ENCODE peak calls at places on chromosomes 12 and 14, in four cellular contexts. S is left ventricle myocardium inferior, J is spleen, I is GM23338. O is an unnamed sample.

GRCh38 chr14:65788876-65789859 is 376.6 kb downstream of the FUT8 start:
- DNase-seq in S (no peak), J (no peak), I (no peak), O (no peak)

GRCh38 chr14:90715993-90716392 is 100.2 kb downstream of the TTC7B start:
- DNase-seq in S (no peak), J (no peak), I (no peak), O (no peak)

GRCh38 chr14:52355016-52355430 is 40.9 kb downstream of the PTGER2 start:
- DNase-seq in S (no peak), J (no peak), I (no peak), O (no peak)

GRCh38 chr14:65226824-65227604 is 124.7 kb upstream of the MAX start:
- DNase-seq in S (no peak), J (peak; percentile 43), I (no peak), O (no peak)

GRCh38 chr12:52270541-52271070 is 3.8 kb upstream of the KRT86 start:
- DNase-seq in S (no peak), J (peak; percentile 53), I (no peak), O (no peak)

GRCh38 chr12:54262403-54262925 is 17.5 kb downstream of the CBX5 start:
- DNase-seq in S (no peak), J (no peak), I (peak; percentile 26), O (no peak)

GRCh38 chr14:43647302-43647701 is 859.8 kb downstream of the FSCB start:
- DNase-seq in S (no peak), J (peak; percentile 34), I (peak; percentile 33), O (no peak)

GRCh38 chr14:90281261-90281660 is 24.9 kb downstream of the PSMC1 start:
- DNase-seq in S (no peak), J (no peak), I (no peak), O (no peak)

GRCh38 chr12:27319394-27319793 is 13.2 kb upstream of the BMAL2 start:
- DNase-seq in S (no peak), J (no peak), I (no peak), O (no peak)

GRCh38 chr14:23284654-23285529 is 1.0 kb downstream of the HOMEZ start:
- DNase-seq in S (no peak), J (no peak), I (no peak), O (no peak)

GRCh38 chr12:8081921-8082577 is at the start of gene NECAP1:
- DNase-seq in S (peak; percentile 95), J (peak; percentile 99), I (peak; percentile 99), O (peak; percentile 98)
- H3K4me1 ChIP-seq in S (peaks cover 44% of the 10 kb centered on the region), J (peaks cover 79% of the 10 kb centered on the region), I (peaks cover 13% of the 10 kb centered on the region), O (peaks cover 35% of the 10 kb centered on the region)

DNA sequence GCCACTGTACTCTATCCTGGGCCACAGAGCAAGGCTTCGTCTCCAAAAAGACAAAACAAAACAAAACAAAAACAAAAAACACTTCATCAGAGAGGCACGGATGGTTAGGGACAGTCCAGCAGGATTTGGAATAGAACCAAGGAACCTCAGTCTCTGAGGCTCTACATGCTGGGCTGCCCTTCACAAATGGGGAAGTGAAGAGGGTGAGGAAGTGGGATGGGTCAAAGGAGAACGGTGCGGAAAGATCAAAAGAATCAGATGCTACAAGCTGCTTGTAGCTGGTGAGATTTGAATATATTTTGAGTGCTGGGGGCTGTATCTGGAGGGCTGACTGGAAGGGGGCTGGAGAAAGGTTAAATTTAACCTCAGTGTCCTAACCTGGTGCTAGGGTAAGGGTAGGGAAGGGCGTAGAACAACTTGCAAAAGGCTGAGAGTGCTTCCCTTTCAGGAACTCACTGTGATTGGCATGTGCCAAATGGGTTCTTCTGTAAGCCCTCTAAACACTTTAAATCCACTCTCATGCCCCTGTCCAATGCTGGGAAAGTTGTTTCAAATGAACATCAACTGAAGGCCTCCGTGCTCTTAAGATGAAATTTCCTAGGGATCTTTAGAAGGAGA is 4.6 kb downstream of the FOXJ2 start:
- DNase-seq in S (no peak), J (no peak), I (no peak), O (no peak)
- H3K4me3 ChIP-seq in S (peak overlapping the region; percentile 97), J (peak overlapping the region; percentile 0), I (peak overlapping the region; percentile 54), O (no peak overlapping the region)

DNA sequence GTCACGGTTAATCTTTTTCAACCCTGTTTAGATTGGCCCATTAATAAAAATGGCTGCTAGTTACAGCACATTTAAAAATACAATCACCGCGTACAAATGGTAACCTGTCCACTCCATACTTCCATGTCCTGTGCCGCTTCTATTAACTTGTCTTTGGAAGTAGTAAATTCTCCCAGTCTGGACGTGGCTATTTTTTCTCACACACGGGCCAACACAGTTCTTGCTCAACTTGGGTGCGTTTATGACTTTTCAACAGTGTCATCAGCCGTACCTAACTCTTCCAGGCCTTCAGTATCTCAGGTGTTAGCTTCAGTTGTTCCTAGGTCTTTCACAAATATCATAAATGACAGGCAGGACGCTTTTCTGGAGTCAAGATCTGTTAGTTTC is 481 bp upstream of the PCNX1 start:
- DNase-seq in S (no peak), J (no peak), I (no peak), O (no peak)
- H3K4me1 ChIP-seq in S (peaks cover 65% of the 10 kb centered on the region), J (peaks cover 50% of the 10 kb centered on the region), I (peaks cover 26% of the 10 kb centered on the region), O (peaks cover 30% of the 10 kb centered on the region)

GRCh38 chr12:119012179-119012578 is 30.8 kb downstream of the SRRM4 start:
- DNase-seq in S (no peak), J (no peak), I (peak; percentile 62), O (no peak)

GRCh38 chr12:119006749-119007148 is 25.4 kb downstream of the SRRM4 start:
- DNase-seq in S (no peak), J (no peak), I (peak; percentile 41), O (no peak)

GRCh38 chr12:119005832-119006360 is 24.6 kb downstream of the SRRM4 start:
- DNase-seq in S (no peak), J (no peak), I (no peak), O (no peak)

GRCh38 chr12:119011231-119011630 is 29.9 kb downstream of the SRRM4 start:
- DNase-seq in S (no peak), J (no peak), I (no peak), O (no peak)

DNA sequence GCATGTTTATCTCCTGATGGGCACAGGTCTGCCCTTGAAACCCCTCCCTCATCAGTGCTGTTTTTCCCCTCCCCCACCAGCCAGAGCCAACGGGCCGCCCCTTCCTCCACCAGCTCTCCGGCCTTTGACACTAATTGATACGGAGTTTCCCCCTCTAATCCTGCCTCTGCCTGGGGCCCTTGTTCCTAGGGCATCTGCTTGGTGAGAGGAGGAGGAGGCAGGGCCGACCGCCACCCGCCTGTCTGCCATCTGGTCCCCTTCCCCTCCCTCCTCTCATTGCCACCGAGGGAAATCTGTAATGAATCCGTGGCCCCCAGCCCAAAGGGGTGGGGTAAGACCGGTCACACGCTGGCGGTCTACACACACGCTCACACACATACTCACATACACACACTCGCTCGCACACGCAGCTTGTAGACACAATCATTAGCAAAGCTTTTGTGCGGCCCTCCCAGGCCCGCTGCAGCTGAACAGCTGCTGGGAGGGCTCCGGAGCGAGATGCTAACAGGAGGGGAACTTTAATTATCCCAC is 27.4 kb downstream of the SRRM4 start:
- DNase-seq in S (no peak), J (no peak), I (peak; percentile 56), O (no peak)
- H3K4me3 ChIP-seq in S (no peak overlapping the region), J (no peak overlapping the region), I (peak overlapping the region; percentile 62), O (no peak overlapping the region)

GRCh38 chr12:114636723-114637480 is 47.1 kb downstream of the TBX3 start:
- DNase-seq in S (no peak), J (no peak), I (peak; percentile 72), O (no peak)

DNA sequence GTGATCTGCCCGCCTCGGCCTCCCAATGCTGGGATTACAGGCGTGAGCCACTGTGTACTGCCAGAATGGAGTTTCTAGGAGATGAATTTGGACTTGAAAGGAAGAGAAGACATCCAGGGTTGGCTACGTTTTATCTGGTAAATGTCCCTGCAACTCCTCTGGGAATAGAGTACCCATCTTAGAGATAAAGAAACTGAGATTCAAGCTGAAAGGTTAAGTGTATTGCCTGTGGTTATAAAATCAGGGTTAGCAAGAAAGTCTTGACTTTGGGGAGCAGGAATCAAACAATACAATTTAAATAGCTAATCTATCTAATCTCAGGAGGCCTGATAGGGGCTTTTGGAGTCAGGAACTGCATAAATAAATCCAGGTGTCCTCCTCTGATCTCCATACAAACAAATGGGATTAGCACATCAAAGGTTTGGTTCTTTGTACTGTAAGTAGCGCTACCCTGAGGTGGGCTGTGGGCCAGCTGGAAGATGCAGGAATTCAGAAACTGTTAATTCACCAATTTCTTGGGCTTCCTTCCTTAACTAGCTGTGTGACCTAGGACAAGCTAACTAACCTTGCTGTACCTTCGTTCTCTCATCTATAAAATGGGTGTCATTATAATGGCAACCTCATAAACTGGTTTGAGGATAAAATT is 45.1 kb downstream of the TBX3 start:
- DNase-seq in S (no peak), J (no peak), I (peak; percentile 94), O (no peak)
- H3K4me1 ChIP-seq in S (no peaks in the 10 kb centered on the region), J (no peaks in the 10 kb centered on the region), I (peaks cover 38% of the 10 kb centered on the region), O (no peaks in the 10 kb centered on the region)

DNA sequence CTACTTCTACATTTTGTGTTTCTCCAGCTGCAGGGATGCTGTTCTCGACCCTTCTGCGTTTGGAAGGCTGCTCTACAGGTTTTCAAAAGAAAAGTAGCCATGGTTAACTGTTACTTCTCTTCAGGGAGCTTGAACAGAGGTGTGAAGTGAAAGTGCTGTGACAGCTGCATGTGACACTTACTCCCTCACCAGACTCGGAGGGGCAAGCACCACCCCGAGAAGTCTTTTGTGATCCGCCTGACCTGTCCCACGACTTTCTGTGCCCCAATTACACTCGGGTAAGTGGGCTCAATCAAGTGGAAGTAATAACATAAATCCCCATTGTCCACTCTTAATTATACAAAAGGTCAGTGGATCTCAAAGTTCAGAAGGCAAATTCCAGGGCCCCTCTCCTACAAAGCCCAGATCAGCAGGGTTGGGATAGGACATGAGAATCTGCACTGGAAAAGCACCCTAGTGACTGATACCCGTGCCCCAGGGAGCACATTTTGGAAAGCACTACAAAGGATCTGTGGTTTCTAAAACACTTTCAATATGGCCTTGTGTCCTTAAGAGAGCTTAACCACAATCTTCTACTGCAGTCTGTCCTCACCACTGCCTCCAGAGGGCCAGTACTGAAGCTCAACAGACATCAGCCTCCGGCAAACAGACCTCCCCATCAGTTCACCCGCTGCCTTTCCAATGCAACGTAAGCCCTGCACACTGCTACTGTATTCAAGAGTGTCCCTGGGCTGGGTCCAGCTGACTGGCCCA is 11.6 kb downstream of the FICD start:
- DNase-seq in S (no peak), J (no peak), I (no peak), O (no peak)
- H3K4me3 ChIP-seq in S (no peak overlapping the region), J (no peak overlapping the region), I (no peak overlapping the region), O (no peak overlapping the region)

DNA sequence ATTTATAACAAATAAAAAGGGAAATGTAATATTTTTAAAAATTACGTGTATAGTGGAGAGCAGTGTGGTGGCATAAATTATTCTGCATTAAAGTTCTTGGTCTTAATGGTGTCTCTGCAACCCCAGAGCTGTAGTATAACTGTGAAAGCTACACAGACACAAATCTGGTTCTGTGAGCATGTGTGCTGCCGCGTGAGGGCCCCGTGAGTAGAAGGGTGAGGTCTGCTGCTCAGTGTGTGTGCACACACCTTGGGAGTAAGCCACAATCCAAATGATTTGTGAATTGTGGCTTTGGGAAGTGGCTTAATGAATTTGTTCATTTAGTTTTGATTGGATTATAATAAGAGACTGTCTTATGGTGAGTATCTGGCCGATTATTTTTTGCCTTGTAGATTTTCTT is 16.8 kb downstream of the PELI2 start:
- DNase-seq in S (no peak), J (no peak), I (no peak), O (no peak)
- H3K4me1 ChIP-seq in S (peaks cover 20% of the 10 kb centered on the region), J (peaks cover 50% of the 10 kb centered on the region), I (peaks cover 80% of the 10 kb centered on the region), O (no peaks in the 10 kb centered on the region)

O was measured in effector memory CD4-positive, alpha-beta T cell.